ENCODE peak calls at places on chromosomes 11 and 22, in four cellular contexts. E, Q, D and Y are unnamed samples. For H3K9me2, the result is how much of the 10 kb centered on the place peaks cover.

GRCh38 chr22:39283312-39284141 is 35.9 kb downstream of the RPL3 start:
- DNase-seq in E (no peak), Q (no peak), D (no peak), Y (peak)

GRCh38 chr11:373716-374551 is 4.6 kb downstream of the B4GALNT4 start:
- DNase-seq in E (no peak), Q (no peak), D (no peak), Y (no peak)

GRCh38 chr11:14774738-14775137 is 117.3 kb downstream of the CYP2R1 start:
- DNase-seq in E (peak), Q (no peak), D (no peak), Y (no peak)

GRCh38 chr11:127902405-127902804 is 685.0 kb downstream of the ETS1 start:
- DNase-seq in E (no peak), Q (no peak), D (no peak), Y (no peak)

GRCh38 chr11:116187026-116187425 is 585.8 kb downstream of the BUD13 start:
- DNase-seq in E (no peak), Q (no peak), D (no peak), Y (no peak)

GRCh38 chr11:61749607-61750217 is 2.7 kb upstream of the MYRF start:
- DNase-seq in E (peak), Q (no peak), D (no peak), Y (no peak)

GRCh38 chr22:48899523-48900326 is 927.9 kb downstream of the BRD1 start:
- DNase-seq in E (no peak), Q (no peak), D (no peak), Y (no peak)

GRCh38 chr11:17498475-17498874 is 21.8 kb upstream of the ABCC8 start:
- DNase-seq in E (peak), Q (no peak), D (peak), Y (no peak)

GRCh38 chr11:2121227-2122130 is 17.7 kb downstream of the IGF2 start:
- DNase-seq in E (no peak), Q (no peak), D (no peak), Y (no peak)

GRCh38 chr11:12079726-12080556 is 30.4 kb upstream of the MICAL2 start:
- DNase-seq in E (no peak), Q (no peak), D (peak), Y (peak)

GRCh38 chr11:17985517-17985916 is 27.3 kb downstream of the SERGEF start:
- DNase-seq in E (no peak), Q (no peak), D (peak), Y (peak)

GRCh38 chr11:11786771-11787170 is 55.0 kb upstream of the USP47 start:
- DNase-seq in E (peak), Q (peak), D (peak), Y (no peak)

GRCh38 chr11:118171274-118172062 is 5.0 kb downstream of the SCN2B start:
- DNase-seq in E (peak), Q (peak), D (peak), Y (no peak)

GRCh38 chr11:10925149-10925926 is 67.5 kb upstream of the ZBED5 start:
- DNase-seq in E (peak), Q (no peak), D (no peak), Y (no peak)

GRCh38 chr11:110075822-110076208 is 17.4 kb upstream of the ZC3H12C start:
- DNase-seq in E (no peak), Q (no peak), D (no peak), Y (no peak)

GRCh38 chr11:110077866-110078325 is 15.3 kb upstream of the ZC3H12C start:
- DNase-seq in E (peak), Q (no peak), D (peak), Y (no peak)

GRCh38 chr11:110076388-110076965 is 16.7 kb upstream of the ZC3H12C start:
- DNase-seq in E (peak), Q (no peak), D (peak), Y (no peak)

GRCh38 chr11:110078923-110079544 is 14.2 kb upstream of the ZC3H12C start:
- DNase-seq in E (no peak), Q (no peak), D (no peak), Y (no peak)

DNA sequence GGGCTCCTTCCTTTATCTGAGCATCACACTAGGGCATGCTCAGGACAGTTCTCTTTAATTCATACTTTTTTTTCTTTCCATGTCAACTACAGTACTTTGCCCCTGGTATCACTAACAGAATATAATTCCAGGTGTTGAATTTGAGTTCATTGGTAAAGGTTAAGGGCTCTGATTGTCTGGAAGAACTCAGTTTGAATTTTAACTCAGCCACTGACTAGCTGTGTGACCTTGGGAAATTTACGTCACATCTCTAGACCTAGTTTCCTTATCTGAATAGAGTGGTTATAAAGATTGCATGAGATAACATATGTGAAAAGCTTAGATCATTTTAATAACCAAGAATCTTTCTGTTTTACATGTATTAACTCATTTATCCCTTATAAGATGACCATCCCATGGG is 15.9 kb upstream of the ZC3H12C start:
- DNase-seq in E (no peak), Q (no peak), D (no peak), Y (no peak)
- H3K27ac ChIP-seq in E (peak), Q (no peak), D (peak), Y (peak)

DNA sequence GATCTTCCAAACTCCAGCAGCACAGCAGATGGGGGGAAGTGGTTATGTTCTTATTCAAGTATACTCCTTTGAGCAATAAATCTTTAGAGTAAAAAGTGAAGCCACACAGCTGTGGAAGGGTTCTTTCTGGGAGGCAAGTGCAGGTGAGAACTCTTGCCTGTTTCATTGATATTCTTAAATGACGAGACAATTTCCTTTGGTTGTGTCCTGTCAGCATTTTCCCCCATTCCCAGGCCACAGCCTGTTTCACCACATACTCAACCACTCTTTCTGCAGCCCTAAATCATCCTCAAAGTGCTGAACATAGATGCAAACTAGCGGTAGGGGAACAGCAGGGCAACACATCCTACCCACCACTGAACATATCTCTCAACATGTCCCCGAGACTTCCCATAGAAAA is 207.3 kb upstream of the MTNR1B start:
- DNase-seq in E (no peak), Q (peak), D (no peak), Y (no peak)
- H3K9me2 ChIP-seq in E (under half), Q (under half), D (under half), Y (under half)

DNA sequence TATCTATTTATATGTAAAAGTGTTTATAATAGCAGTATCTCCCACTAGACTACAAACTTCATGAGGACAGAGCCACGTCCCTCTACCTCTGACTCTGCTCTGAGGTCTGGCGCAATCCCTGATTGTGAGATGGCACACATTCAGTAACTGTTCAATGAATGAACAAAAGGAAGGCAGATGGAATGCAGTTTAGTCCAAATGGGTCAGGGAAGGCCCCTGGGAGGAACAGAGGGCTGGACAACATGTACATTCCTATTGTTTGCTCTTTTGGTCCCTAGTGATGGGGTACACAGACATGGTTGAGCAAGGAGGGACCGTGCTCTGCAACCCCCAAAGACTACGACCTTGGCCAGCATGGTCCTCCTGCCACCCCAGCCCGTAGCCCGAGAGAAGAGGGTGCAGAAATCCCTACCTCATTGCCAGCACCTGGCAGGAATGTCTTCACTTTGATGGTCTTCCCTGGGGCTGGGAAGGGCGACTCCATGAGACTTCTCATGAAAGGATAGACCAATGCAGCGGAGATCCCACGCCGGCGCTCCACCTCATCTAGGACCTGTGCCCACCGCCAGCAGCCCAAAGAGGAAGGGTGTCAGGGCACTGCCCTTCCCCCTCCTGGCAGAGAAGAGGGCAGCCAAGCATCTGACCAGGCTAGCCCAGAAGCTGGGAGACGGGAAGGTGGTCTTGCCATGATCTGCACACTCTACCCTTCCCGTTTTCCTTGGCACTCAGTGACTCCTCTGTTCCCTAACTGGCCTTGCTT is 24.3 kb downstream of the RPL27A start:
- DNase-seq in E (no peak), Q (no peak), D (no peak), Y (no peak)
- H3K27ac ChIP-seq in E (no peak), Q (no peak), D (no peak), Y (no peak)

DNA sequence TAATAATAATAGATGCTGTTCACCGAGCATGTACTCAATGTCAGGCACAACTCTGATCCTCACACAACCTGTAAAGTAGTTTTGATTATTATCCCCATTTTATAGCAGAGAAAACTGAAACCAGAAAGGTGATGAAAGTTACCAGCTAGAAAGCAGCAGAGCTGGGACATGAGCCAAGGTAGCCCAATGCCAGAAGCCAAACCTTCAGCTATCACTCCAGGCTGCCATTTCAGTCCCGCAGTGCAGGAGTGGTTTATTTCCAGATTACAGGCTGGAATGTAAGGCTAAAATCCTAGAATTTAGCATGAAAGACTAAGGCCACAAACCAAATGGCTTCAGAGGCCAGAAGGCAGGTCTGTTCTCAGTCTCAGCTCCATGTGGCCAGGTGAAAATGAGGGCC is 108.8 kb downstream of the TENM4 start:
- DNase-seq in E (no peak), Q (no peak), D (no peak), Y (no peak)
- H3K9me2 ChIP-seq in E (under half), Q (under half), D (under half), Y (under half)

GRCh38 chr22:45531441-45531840 is 28.8 kb downstream of the FBLN1 start:
- DNase-seq in E (no peak), Q (no peak), D (no peak), Y (no peak)
- H3K27ac ChIP-seq in E (no peak), Q (no peak), D (no peak), Y (no peak)

DNA sequence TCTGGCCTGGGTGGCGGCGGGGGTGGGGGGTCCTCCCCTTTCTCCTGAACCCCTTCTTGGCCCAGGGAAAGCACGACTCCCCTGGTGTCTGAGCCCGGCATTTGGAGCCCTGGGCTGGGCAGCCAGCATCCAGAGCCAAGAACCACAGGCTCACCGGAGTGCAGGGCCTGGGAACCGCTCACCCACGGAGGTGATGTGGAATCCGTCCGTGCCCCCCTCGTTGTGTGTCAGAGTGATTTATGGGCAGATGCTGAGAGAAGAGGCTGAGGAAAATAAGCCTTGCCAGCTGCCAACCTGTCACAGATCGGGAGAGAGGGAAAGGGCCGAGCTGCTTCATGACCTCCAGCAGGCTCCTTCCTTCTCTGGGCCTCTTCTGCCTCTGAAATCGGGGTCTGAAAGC is 33.7 kb downstream of the WNT11 start:
- DNase-seq in E (no peak), Q (no peak), D (no peak), Y (no peak)
- H3K9me2 ChIP-seq in E (under half), Q (under half), D (under half), Y (under half)